ENCODE peak calls at places on chromosomes 2 and 18, in eight cellular contexts. H, M, F, C, D, S, K and O are unnamed samples.
A peak's percentile ranks its signal among the peaks of the same experiment; 100 is the strongest.

GRCh38 chr2:215921884-215922283 is 91.5 kb downstream of the MREG start:
- DNase-seq in F (no peak), S (no peak), C (peak; percentile 52), H (peak; percentile 38), M (no peak), K (peak; percentile 91), D (peak; percentile 87), O (no peak)

GRCh38 chr18:6569813-6570212 is 155.1 kb upstream of the L3MBTL4 start:
- DNase-seq in K (no peak), M (no peak), D (no peak), H (no peak), S (no peak), C (no peak), F (no peak), O (no peak)

GRCh38 chr2:238979636-238980035 is 131.8 kb downstream of the TWIST2 start:
- DNase-seq in S (no peak), M (no peak), F (no peak), D (no peak), C (no peak), K (no peak), H (no peak), O (no peak)

GRCh38 chr18:56276466-56276865 is 361.9 kb downstream of the TXNL1 start:
- DNase-seq in H (no peak), C (no peak), D (no peak), K (no peak), M (no peak), F (no peak), S (no peak), O (no peak)

GRCh38 chr18:23400918-23401317 is 52.2 kb upstream of the RIOK3 start:
- DNase-seq in S (no peak), K (no peak), D (no peak), H (no peak), M (no peak), C (no peak), F (no peak), O (no peak)

GRCh38 chr2:19086351-19086750 is 272.1 kb downstream of the OSR1 start:
- DNase-seq in H (no peak), S (no peak), D (no peak), C (no peak), F (no peak), M (no peak), K (no peak), O (no peak)

GRCh38 chr2:71934595-71935263 is 212.9 kb downstream of the CYP26B1 start:
- DNase-seq in C (peak; percentile 69), M (peak; percentile 81), F (no peak), K (no peak), S (peak; percentile 82), H (no peak), D (peak; percentile 36), O (peak; percentile 80)

GRCh38 chr2:177984739-177985138 is 87.8 kb downstream of the PDE11A start:
- DNase-seq in K (no peak), C (no peak), F (no peak), S (no peak), D (peak; percentile 43), H (no peak), M (no peak), O (no peak)

GRCh38 chr2:11938196-11938595 is 191.8 kb downstream of the LPIN1 start:
- DNase-seq in C (peak; percentile 67), H (no peak), M (no peak), K (peak; percentile 56), D (no peak), S (no peak), F (no peak), O (no peak)

GRCh38 chr2:233354971-233355574 is 779 bp downstream of the DGKD start:
- DNase-seq in D (peak; percentile 20), S (no peak), K (no peak), M (no peak), F (peak; percentile 25), C (peak; percentile 75), H (peak; percentile 50), O (peak; percentile 94)

GRCh38 chr18:45726603-45727002 is 2.6 kb downstream of the SLC14A1 start:
- DNase-seq in S (no peak), D (no peak), H (no peak), F (no peak), C (no peak), K (no peak), M (no peak), O (no peak)

GRCh38 chr2:225398372-225398771 is 1.1 kb upstream of the NYAP2 start:
- DNase-seq in D (no peak), M (no peak), S (no peak), H (no peak), K (no peak), C (no peak), F (no peak), O (no peak)

GRCh38 chr2:237254369-237254861 is 159.5 kb downstream of the COL6A3 start:
- DNase-seq in D (peak; percentile 92), H (no peak), K (no peak), F (no peak), M (no peak), S (no peak), C (no peak), O (no peak)

GRCh38 chr2:60553496-60553991 is at the start of gene BCL11A:
- DNase-seq in K (peak; percentile 44), S (peak; percentile 55), H (peak; percentile 39), F (no peak), M (no peak), D (peak; percentile 91), C (peak; percentile 87), O (peak; percentile 88)

GRCh38 chr2:186757009-186757408 is 63.1 kb downstream of the FAM171B start:
- DNase-seq in D (no peak), F (no peak), H (no peak), S (no peak), M (no peak), K (no peak), C (no peak), O (no peak)

GRCh38 chr2:224847961-224848850 is 132.0 kb upstream of the CCDC195 start:
- DNase-seq in C (no peak), D (peak; percentile 88), K (no peak), H (no peak), S (no peak), M (peak; percentile 45), F (no peak), O (no peak)

GRCh38 chr2:166419616-166419934 is 43.8 kb upstream of the SCN9A start:
- DNase-seq in K (peak; percentile 21), H (no peak), S (no peak), C (no peak), F (no peak), D (peak; percentile 27), M (no peak), O (peak; percentile 27)

GRCh38 chr18:59051470-59052165 is 88.1 kb upstream of the SEC11C start:
- DNase-seq in F (no peak), H (peak; percentile 59), K (no peak), M (peak; percentile 63), S (peak; percentile 90), D (no peak), C (no peak), O (peak; percentile 22)

GRCh38 chr18:39946623-39947061 is 2008.4 kb upstream of the PIK3C3 start:
- DNase-seq in M (no peak), H (no peak), D (peak; percentile 86), C (no peak), K (peak; percentile 15), F (no peak), S (no peak), O (no peak)

DNA sequence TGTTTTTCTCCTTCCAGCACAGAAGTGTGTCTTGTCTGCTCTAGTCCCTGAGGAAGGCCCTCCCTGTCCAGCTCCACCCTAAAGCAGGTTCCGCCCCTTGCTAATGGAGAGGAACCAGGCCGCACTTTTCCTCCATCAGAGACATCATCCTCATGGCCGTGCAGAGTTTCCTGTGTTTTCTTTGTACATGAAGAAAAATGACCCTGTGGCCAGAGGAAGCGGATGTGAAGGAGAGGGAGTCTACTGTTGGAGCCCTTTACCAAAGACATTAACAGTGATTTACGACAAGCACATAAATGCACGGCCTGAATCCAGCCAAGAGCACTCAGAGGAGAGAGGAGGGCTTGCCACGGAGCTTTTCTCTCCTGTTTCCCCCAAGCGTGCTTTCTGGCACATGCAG is 109.5 kb downstream of the RNF144A start:
- DNase-seq in K (no peak), H (no peak), D (no peak), F (no peak), M (no peak), C (no peak), S (no peak), O (no peak)
- H3K27ac ChIP-seq in K (no peak overlapping the region), H (no peak overlapping the region), D (no peak overlapping the region), F (no peak overlapping the region), M (no peak overlapping the region), C (peak overlapping the region; percentile 9), S (peak overlapping the region; percentile 46), O (no peak overlapping the region)

DNA sequence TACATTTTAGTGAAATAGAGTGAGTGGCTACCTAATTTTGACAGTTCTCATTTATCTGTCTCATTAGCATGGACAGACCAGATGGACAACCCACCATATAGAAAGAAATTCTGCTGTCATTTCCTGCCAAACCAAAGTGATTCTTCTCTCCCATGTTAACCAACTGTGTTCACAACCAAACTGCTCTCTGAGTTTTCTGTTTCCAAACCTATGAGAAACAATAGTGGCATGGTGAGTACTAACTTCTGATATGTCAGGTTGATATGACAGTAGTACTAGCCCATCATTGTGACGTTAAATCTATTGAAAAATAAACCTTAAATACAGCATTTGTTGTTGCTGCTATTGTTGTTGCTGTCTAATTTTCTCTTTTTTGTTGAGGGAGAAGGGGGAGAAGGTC is 72.7 kb downstream of the IKZF2 start:
- DNase-seq in H (no peak), D (no peak), S (no peak), K (no peak), F (no peak), M (no peak), C (no peak), O (no peak)
- TF ChIP-seq CTCF in H (no peak), D (no peak), S (no peak), K (no peak), F (no peak), M (no peak), C (no peak), O (no peak)

GRCh38 chr2:24527536-24527935 is 36.5 kb downstream of the NCOA1 start:
- DNase-seq in K (no peak), M (no peak), F (no peak), S (no peak), D (no peak), C (no peak), H (no peak), O (no peak)
- H3K9me3 ChIP-seq in K (peaks cover 6% of the 10 kb centered on the region), M (no peaks in the 10 kb centered on the region), F (no peaks in the 10 kb centered on the region), S (peaks cover 3% of the 10 kb centered on the region), D (no peaks in the 10 kb centered on the region), C (peaks cover 4% of the 10 kb centered on the region), H (no peaks in the 10 kb centered on the region), O (no peaks in the 10 kb centered on the region)

GRCh38 chr2:44778221-44778654 is 163.3 kb upstream of the SIX3 start:
- DNase-seq in F (no peak), K (no peak), D (no peak), S (no peak), M (no peak), H (no peak), C (no peak), O (no peak)
- H3K27ac ChIP-seq in F (no peak overlapping the region), K (no peak overlapping the region), D (no peak overlapping the region), S (no peak overlapping the region), M (no peak overlapping the region), H (no peak overlapping the region), C (no peak overlapping the region), O (no peak overlapping the region)